ENCODE peak calls at places on chromosome X, in six cellular contexts. One of them, this sample, is unnamed.

GRCh38 chrX:40496728-40497127 is 84.0 kb upstream of the ATP6AP2 start:
- DNase-seq in psoas muscle: no peak
- DNase-seq in DMS 273 treated with DMSO at 0.1 percent for 48 hours: peak
- DNase-seq in GM03348: peak
- DNase-seq in cardiac fibroblast: no peak
- DNase-seq in HT1080: no peak
- DNase-seq in this sample: no peak

GRCh38 chrX:10477525-10477924 is 142.9 kb downstream of the MID1 start:
- DNase-seq in psoas muscle: no peak
- DNase-seq in cardiac fibroblast: no peak
- DNase-seq in GM03348: no peak
- DNase-seq in HT1080: no peak
- DNase-seq in DMS 273 treated with DMSO at 0.1 percent for 48 hours: no peak
- DNase-seq in this sample: no peak

GRCh38 chrX:114599305-114599704 is 15.4 kb downstream of the HTR2C start:
- DNase-seq in HT1080: peak
- DNase-seq in GM03348: no peak
- DNase-seq in psoas muscle: no peak
- DNase-seq in cardiac fibroblast: no peak
- DNase-seq in DMS 273 treated with DMSO at 0.1 percent for 48 hours: no peak
- DNase-seq in this sample: no peak

GRCh38 chrX:7996414-7996813 is 69.2 kb upstream of the PNPLA4 start:
- DNase-seq in cardiac fibroblast: peak
- DNase-seq in psoas muscle: no peak
- DNase-seq in GM03348: peak
- DNase-seq in DMS 273 treated with DMSO at 0.1 percent for 48 hours: peak
- DNase-seq in HT1080: peak
- DNase-seq in this sample: peak

GRCh38 chrX:67546496-67547423 is 2.9 kb downstream of the AR start:
- DNase-seq in HT1080: no peak
- DNase-seq in GM03348: no peak
- DNase-seq in DMS 273 treated with DMSO at 0.1 percent for 48 hours: no peak
- DNase-seq in cardiac fibroblast: no peak
- DNase-seq in psoas muscle: peak
- DNase-seq in this sample: no peak

GRCh38 chrX:139725720-139726119 is 17.8 kb upstream of the MCF2 start:
- DNase-seq in psoas muscle: no peak
- DNase-seq in DMS 273 treated with DMSO at 0.1 percent for 48 hours: no peak
- DNase-seq in cardiac fibroblast: no peak
- DNase-seq in HT1080: no peak
- DNase-seq in GM03348: no peak
- DNase-seq in this sample: no peak

GRCh38 chrX:49292400-49293362 is 10.8 kb upstream of the GAGE10 start:
- DNase-seq in GM03348: no peak
- DNase-seq in psoas muscle: no peak
- DNase-seq in cardiac fibroblast: no peak
- DNase-seq in HT1080: no peak
- DNase-seq in DMS 273 treated with DMSO at 0.1 percent for 48 hours: no peak
- DNase-seq in this sample: no peak

GRCh38 chrX:101390664-101391525 is at the start of gene RPL36A:
- DNase-seq in GM03348: peak
- DNase-seq in DMS 273 treated with DMSO at 0.1 percent for 48 hours: peak
- DNase-seq in HT1080: peak
- DNase-seq in psoas muscle: peak
- DNase-seq in cardiac fibroblast: peak
- DNase-seq in this sample: peak

GRCh38 chrX:35622021-35622420 is 176.1 kb upstream of the MAGEB16 start:
- DNase-seq in cardiac fibroblast: no peak
- DNase-seq in psoas muscle: no peak
- DNase-seq in DMS 273 treated with DMSO at 0.1 percent for 48 hours: no peak
- DNase-seq in HT1080: no peak
- DNase-seq in GM03348: no peak
- DNase-seq in this sample: no peak

GRCh38 chrX:39814391-39814790 is 283.4 kb downstream of the BCOR start:
- DNase-seq in cardiac fibroblast: peak
- DNase-seq in HT1080: peak
- DNase-seq in psoas muscle: no peak
- DNase-seq in DMS 273 treated with DMSO at 0.1 percent for 48 hours: no peak
- DNase-seq in GM03348: peak
- DNase-seq in this sample: no peak

GRCh38 chrX:87392369-87392768 is 125.2 kb upstream of the KLHL4 start:
- DNase-seq in DMS 273 treated with DMSO at 0.1 percent for 48 hours: no peak
- DNase-seq in psoas muscle: no peak
- DNase-seq in HT1080: no peak
- DNase-seq in cardiac fibroblast: no peak
- DNase-seq in GM03348: no peak
- DNase-seq in this sample: no peak

GRCh38 chrX:155179343-155179997 is 36.8 kb upstream of the VBP1 start:
- DNase-seq in cardiac fibroblast: peak
- DNase-seq in HT1080: no peak
- DNase-seq in psoas muscle: no peak
- DNase-seq in GM03348: no peak
- DNase-seq in DMS 273 treated with DMSO at 0.1 percent for 48 hours: no peak
- DNase-seq in this sample: no peak

GRCh38 chrX:150731795-150732194 is 38.6 kb downstream of the MTMR1 start:
- DNase-seq in HT1080: peak
- DNase-seq in cardiac fibroblast: peak
- DNase-seq in psoas muscle: no peak
- DNase-seq in DMS 273 treated with DMSO at 0.1 percent for 48 hours: no peak
- DNase-seq in GM03348: peak
- DNase-seq in this sample: peak

This sample was measured in foreskin fibroblast.